ENCODE peak calls at places on chromosomes 3 and 15, in nine cellular contexts. T is CD8-positive, alpha-beta T cell; K is body of pancreas; Q is fibroblast of pulmonary artery; B is fibroblast of mammary gland; C is mucosa of descending colon; O is IMR-90; U is foreskin fibroblast; X is cardiac fibroblast. F is an unnamed sample.
A peak's percentile ranks its signal among the peaks of the same experiment; 100 is the strongest.

GRCh38 chr15:77013786-77014136 is 18.8 kb downstream of the PSTPIP1 start:
- DNase-seq in C (peak; percentile 86), U (no peak), K (no peak), X (no peak), Q (no peak), T (peak; percentile 90), B (no peak), O (no peak), F (no peak)

GRCh38 chr15:76204916-76205460 is 106.3 kb downstream of the ETFA start:
- DNase-seq in C (no peak), O (no peak), X (no peak), T (no peak), Q (no peak), U (no peak), B (no peak), K (no peak), F (no peak)

GRCh38 chr3:188331166-188331565 is 177.2 kb downstream of the LPP start:
- DNase-seq in B (no peak), C (no peak), O (no peak), X (peak; percentile 24), K (no peak), T (no peak), U (no peak), Q (no peak), F (no peak)

GRCh38 chr3:54168451-54168850 is 46.1 kb downstream of the CACNA2D3 start:
- DNase-seq in B (no peak), C (no peak), T (no peak), X (no peak), Q (no peak), K (no peak), O (no peak), U (no peak), F (no peak)

GRCh38 chr3:46979958-46980497 is 562 bp downstream of the NBEAL2 start:
- DNase-seq in C (peak; percentile 77), K (peak; percentile 43), X (no peak), B (no peak), Q (no peak), T (no peak), U (no peak), O (no peak), F (no peak)

GRCh38 chr15:40477703-40478269 is 7.0 kb downstream of the CHST14 start:
- DNase-seq in U (no peak), K (peak; percentile 41), O (no peak), X (no peak), T (no peak), Q (no peak), B (no peak), C (no peak), F (no peak)

GRCh38 chr15:25331860-25332259 is 107.0 kb downstream of the UBE3A start:
- DNase-seq in C (no peak), T (no peak), O (no peak), K (no peak), B (no peak), U (no peak), Q (no peak), X (no peak), F (no peak)

GRCh38 chr15:38129531-38130199 is 123.0 kb upstream of the SPRED1 start:
- DNase-seq in C (peak; percentile 49), T (no peak), U (peak; percentile 100), O (peak; percentile 99), K (peak; percentile 33), B (peak; percentile 100), Q (peak; percentile 100), X (peak; percentile 100), F (peak; percentile 99)

GRCh38 chr3:129970603-129971002 is 3.9 kb upstream of the TRH start:
- DNase-seq in X (no peak), B (no peak), Q (no peak), O (no peak), T (no peak), K (no peak), C (no peak), U (no peak), F (no peak)

GRCh38 chr3:71389911-71390573 is 193.5 kb downstream of the FOXP1 start:
- DNase-seq in Q (peak; percentile 67), C (peak; percentile 71), B (peak; percentile 47), T (peak; percentile 35), X (peak; percentile 83), U (peak; percentile 61), K (peak; percentile 80), O (peak; percentile 65), F (peak; percentile 91)

GRCh38 chr3:42923606-42924005 is 17.7 kb downstream of the ZNF662 start:
- DNase-seq in Q (no peak), T (no peak), C (no peak), B (no peak), O (no peak), X (no peak), U (no peak), K (no peak), F (no peak)

GRCh38 chr3:131356006-131356405 is 25.6 kb upstream of the NUDT16 start:
- DNase-seq in U (peak; percentile 93), K (no peak), B (peak; percentile 18), X (no peak), Q (no peak), O (peak; percentile 17), C (no peak), T (no peak), F (no peak)

GRCh38 chr15:64229129-64229724 is 66.4 kb upstream of the PPIB start:
- DNase-seq in T (no peak), K (no peak), X (no peak), C (no peak), B (no peak), Q (no peak), O (no peak), U (no peak), F (no peak)

GRCh38 chr15:78372880-78373279 is 32.7 kb downstream of the CRABP1 start:
- DNase-seq in C (peak; percentile 82), Q (no peak), T (no peak), K (no peak), U (no peak), X (no peak), B (no peak), O (no peak), F (no peak)

GRCh38 chr3:106711650-106712049 is 665.6 kb upstream of the CCDC54 start:
- DNase-seq in U (peak; percentile 63), O (peak; percentile 78), B (peak; percentile 65), T (no peak), X (no peak), C (no peak), K (no peak), Q (peak; percentile 35), F (peak; percentile 81)

GRCh38 chr3:18758047-18758704 is 333.0 kb upstream of the SATB1 start:
- DNase-seq in B (peak; percentile 32), K (peak; percentile 55), U (no peak), T (peak; percentile 18), Q (peak; percentile 57), X (peak; percentile 59), O (no peak), C (no peak), F (peak; percentile 13)

GRCh38 chr3:135148431-135148830 is 353.4 kb downstream of the EPHB1 start:
- DNase-seq in Q (no peak), K (no peak), U (no peak), T (no peak), C (no peak), O (no peak), B (peak; percentile 40), X (no peak), F (no peak)

GRCh38 chr15:72994778-72995177 is 57.5 kb upstream of the NEO1 start:
- DNase-seq in Q (no peak), X (peak; percentile 18), K (no peak), O (no peak), T (no peak), U (no peak), C (peak; percentile 79), B (no peak), F (no peak)

GRCh38 chr15:67241132-67241855 is 13.2 kb downstream of the AAGAB start:
- DNase-seq in B (no peak), T (no peak), K (no peak), X (no peak), U (no peak), O (no peak), C (no peak), Q (no peak), F (no peak)

GRCh38 chr3:150697646-150698045 is 6.1 kb downstream of the ERICH6 start:
- DNase-seq in B (no peak), Q (no peak), C (no peak), T (no peak), U (peak; percentile 38), X (no peak), K (no peak), O (peak; percentile 44), F (peak; percentile 9)

GRCh38 chr3:49277357-49277723 is 308 bp upstream of the C3orf62 start:
- DNase-seq in C (no peak), K (no peak), Q (peak; percentile 45), T (no peak), O (no peak), B (peak; percentile 34), U (no peak), X (no peak), F (no peak)

GRCh38 chr3:129440648-129441190 is 695 bp downstream of the IFT122 start:
- DNase-seq in K (no peak), X (no peak), Q (no peak), B (no peak), C (no peak), O (no peak), U (no peak), T (no peak), F (no peak)

DNA sequence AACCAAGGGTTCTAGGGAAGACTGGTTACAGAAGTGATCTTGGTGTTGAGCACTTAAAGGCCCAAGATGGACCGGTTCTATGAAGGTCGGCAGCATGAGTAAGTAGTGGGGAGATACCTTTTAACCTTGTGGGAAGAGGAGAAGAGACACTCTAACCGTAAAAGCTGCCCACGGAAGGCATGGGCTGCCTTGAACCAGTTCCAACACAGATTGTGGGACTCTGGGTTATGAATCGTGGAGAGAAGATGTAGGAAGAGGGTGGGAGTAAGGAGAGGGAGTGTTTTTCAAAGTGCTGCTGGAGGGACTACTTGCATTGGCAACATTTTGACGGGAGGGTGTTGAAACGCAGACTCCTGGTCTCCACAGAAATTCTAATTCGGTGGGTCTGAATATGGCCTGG is 67.1 kb downstream of the CRYGS start:
- DNase-seq in C (no peak), X (no peak), U (no peak), B (no peak), O (no peak), Q (no peak), T (no peak), K (no peak), F (no peak)
- H3K4me3 ChIP-seq in C (no peak overlapping the region), X (no peak overlapping the region), U (no peak overlapping the region), B (no peak overlapping the region), O (no peak overlapping the region), Q (no peak overlapping the region), T (no peak overlapping the region), K (no peak overlapping the region), F (no peak overlapping the region)

GRCh38 chr15:68362537-68363126 is 69.3 kb downstream of the ITGA11 start:
- DNase-seq in Q (no peak), O (no peak), K (no peak), C (no peak), T (no peak), U (no peak), B (no peak), X (no peak), F (no peak)
- TF ChIP-seq CTCF in Q (no peak), O (no peak), K (no peak), C (no peak), T (no peak), U (no peak), B (no peak), X (no peak), F (no peak)

GRCh38 chr15:83498374-83498773 is 51.2 kb downstream of the SH3GL3 start:
- DNase-seq in X (no peak), O (no peak), C (no peak), B (no peak), T (no peak), K (no peak), U (no peak), Q (no peak), F (no peak)
- H3K4me3 ChIP-seq in X (no peak overlapping the region), O (no peak overlapping the region), C (no peak overlapping the region), B (no peak overlapping the region), T (no peak overlapping the region), K (no peak overlapping the region), U (no peak overlapping the region), Q (no peak overlapping the region), F (no peak overlapping the region)

GRCh38 chr3:192890348-192891335 is 27.0 kb downstream of the MB21D2 start:
- DNase-seq in T (no peak), U (no peak), Q (no peak), O (no peak), K (no peak), B (no peak), X (no peak), C (no peak), F (no peak)
- TF ChIP-seq CTCF in T (no peak), U (no peak), Q (no peak), O (no peak), K (no peak), B (no peak), X (no peak), C (no peak), F (no peak)

F was measured in astrocyte of the spinal cord.